ENCODE peak calls at places on chromosomes 6 and 20, in seven cellular contexts. One of them, this sample, is unnamed. For H3K4me1, the result is how much of the 10 kb centered on the place peaks cover.

GRCh38 chr6:30876039-30876730 is 8.1 kb upstream of the DDR1 start:
- DNase-seq in HepG2: no peak
- DNase-seq in neuronal stem cell: no peak
- DNase-seq in fibroblast of lung: peak
- DNase-seq in naive thymus-derived CD4-positive, alpha-beta T cell: no peak
- DNase-seq in effector memory CD4-positive, alpha-beta T cell: no peak
- DNase-seq in Panc1: no peak
- DNase-seq in this sample: no peak

GRCh38 chr20:7171911-7172310 is 404.4 kb downstream of the BMP2 start:
- DNase-seq in HepG2: no peak
- DNase-seq in neuronal stem cell: no peak
- DNase-seq in fibroblast of lung: peak
- DNase-seq in naive thymus-derived CD4-positive, alpha-beta T cell: no peak
- DNase-seq in effector memory CD4-positive, alpha-beta T cell: no peak
- DNase-seq in Panc1: no peak
- DNase-seq in this sample: peak

GRCh38 chr6:36753671-36754485 is 56.3 kb downstream of the RAB44 start:
- DNase-seq in HepG2: no peak
- DNase-seq in neuronal stem cell: no peak
- DNase-seq in fibroblast of lung: no peak
- DNase-seq in naive thymus-derived CD4-positive, alpha-beta T cell: no peak
- DNase-seq in effector memory CD4-positive, alpha-beta T cell: no peak
- DNase-seq in Panc1: no peak
- DNase-seq in this sample: no peak

GRCh38 chr20:19047040-19047950 is 165.1 kb upstream of the SLC24A3 start:
- DNase-seq in HepG2: no peak
- DNase-seq in neuronal stem cell: no peak
- DNase-seq in fibroblast of lung: no peak
- DNase-seq in naive thymus-derived CD4-positive, alpha-beta T cell: no peak
- DNase-seq in effector memory CD4-positive, alpha-beta T cell: no peak
- DNase-seq in Panc1: no peak
- DNase-seq in this sample: no peak

GRCh38 chr6:11770546-11771466 is 7.8 kb downstream of the ADTRP start:
- DNase-seq in HepG2: no peak
- DNase-seq in neuronal stem cell: no peak
- DNase-seq in fibroblast of lung: peak
- DNase-seq in naive thymus-derived CD4-positive, alpha-beta T cell: no peak
- DNase-seq in effector memory CD4-positive, alpha-beta T cell: no peak
- DNase-seq in Panc1: no peak
- DNase-seq in this sample: peak

GRCh38 chr6:28080631-28081485 is 490 bp downstream of the ZNF165 start:
- DNase-seq in HepG2: peak
- DNase-seq in neuronal stem cell: peak
- DNase-seq in fibroblast of lung: peak
- DNase-seq in naive thymus-derived CD4-positive, alpha-beta T cell: peak
- DNase-seq in effector memory CD4-positive, alpha-beta T cell: peak
- DNase-seq in Panc1: peak
- DNase-seq in this sample: peak

GRCh38 chr6:93300661-93301060 is 118.7 kb downstream of the EPHA7 start:
- DNase-seq in HepG2: no peak
- DNase-seq in neuronal stem cell: no peak
- DNase-seq in fibroblast of lung: no peak
- DNase-seq in naive thymus-derived CD4-positive, alpha-beta T cell: no peak
- DNase-seq in effector memory CD4-positive, alpha-beta T cell: no peak
- DNase-seq in Panc1: peak
- DNase-seq in this sample: no peak

GRCh38 chr20:48596499-48596898 is 231.3 kb downstream of the PREX1 start:
- DNase-seq in HepG2: no peak
- DNase-seq in neuronal stem cell: no peak
- DNase-seq in fibroblast of lung: no peak
- DNase-seq in naive thymus-derived CD4-positive, alpha-beta T cell: no peak
- DNase-seq in effector memory CD4-positive, alpha-beta T cell: no peak
- DNase-seq in Panc1: no peak
- DNase-seq in this sample: no peak

DNA sequence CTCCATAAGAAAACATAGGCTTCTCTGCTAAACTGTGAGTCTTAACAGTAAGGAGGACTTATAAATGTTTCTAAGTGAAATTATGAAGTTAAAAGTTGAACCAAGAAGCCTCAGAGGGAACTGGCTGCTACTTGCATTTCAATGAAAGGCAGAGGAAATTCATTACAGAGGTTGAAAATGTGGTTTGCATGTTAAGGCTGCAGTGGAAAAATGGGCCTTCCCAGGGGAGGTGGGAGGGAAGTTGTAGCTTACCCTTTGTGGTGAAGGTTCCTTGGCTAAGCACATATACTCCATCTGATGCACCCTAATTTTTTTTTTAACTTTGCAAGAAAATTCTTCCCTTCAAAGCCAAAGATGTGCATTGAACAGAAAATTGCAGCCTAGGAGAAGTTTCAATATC is 134.3 kb downstream of the CARMIL1 start:
- DNase-seq in HepG2: no peak
- DNase-seq in neuronal stem cell: no peak
- DNase-seq in fibroblast of lung: peak
- DNase-seq in naive thymus-derived CD4-positive, alpha-beta T cell: no peak
- DNase-seq in effector memory CD4-positive, alpha-beta T cell: no peak
- DNase-seq in Panc1: no peak
- DNase-seq in this sample: peak
- H3K4me1 ChIP-seq in HepG2: under half
- H3K4me1 ChIP-seq in neuronal stem cell: under half
- H3K4me1 ChIP-seq in fibroblast of lung: under half
- H3K4me1 ChIP-seq in naive thymus-derived CD4-positive, alpha-beta T cell: under half
- H3K4me1 ChIP-seq in effector memory CD4-positive, alpha-beta T cell: under half
- H3K4me1 ChIP-seq in Panc1: under half
- H3K4me1 ChIP-seq in this sample: half or more

GRCh38 chr6:167094436-167094819 is 28.5 kb upstream of the CCR6 start:
- DNase-seq in HepG2: no peak
- DNase-seq in neuronal stem cell: no peak
- DNase-seq in fibroblast of lung: peak
- DNase-seq in naive thymus-derived CD4-positive, alpha-beta T cell: no peak
- DNase-seq in effector memory CD4-positive, alpha-beta T cell: no peak
- DNase-seq in Panc1: no peak
- DNase-seq in this sample: no peak
- H3K4me1 ChIP-seq in HepG2: under half
- H3K4me1 ChIP-seq in neuronal stem cell: under half
- H3K4me1 ChIP-seq in fibroblast of lung: under half
- H3K4me1 ChIP-seq in naive thymus-derived CD4-positive, alpha-beta T cell: under half
- H3K4me1 ChIP-seq in effector memory CD4-positive, alpha-beta T cell: half or more
- H3K4me1 ChIP-seq in Panc1: under half
- H3K4me1 ChIP-seq in this sample: under half

DNA sequence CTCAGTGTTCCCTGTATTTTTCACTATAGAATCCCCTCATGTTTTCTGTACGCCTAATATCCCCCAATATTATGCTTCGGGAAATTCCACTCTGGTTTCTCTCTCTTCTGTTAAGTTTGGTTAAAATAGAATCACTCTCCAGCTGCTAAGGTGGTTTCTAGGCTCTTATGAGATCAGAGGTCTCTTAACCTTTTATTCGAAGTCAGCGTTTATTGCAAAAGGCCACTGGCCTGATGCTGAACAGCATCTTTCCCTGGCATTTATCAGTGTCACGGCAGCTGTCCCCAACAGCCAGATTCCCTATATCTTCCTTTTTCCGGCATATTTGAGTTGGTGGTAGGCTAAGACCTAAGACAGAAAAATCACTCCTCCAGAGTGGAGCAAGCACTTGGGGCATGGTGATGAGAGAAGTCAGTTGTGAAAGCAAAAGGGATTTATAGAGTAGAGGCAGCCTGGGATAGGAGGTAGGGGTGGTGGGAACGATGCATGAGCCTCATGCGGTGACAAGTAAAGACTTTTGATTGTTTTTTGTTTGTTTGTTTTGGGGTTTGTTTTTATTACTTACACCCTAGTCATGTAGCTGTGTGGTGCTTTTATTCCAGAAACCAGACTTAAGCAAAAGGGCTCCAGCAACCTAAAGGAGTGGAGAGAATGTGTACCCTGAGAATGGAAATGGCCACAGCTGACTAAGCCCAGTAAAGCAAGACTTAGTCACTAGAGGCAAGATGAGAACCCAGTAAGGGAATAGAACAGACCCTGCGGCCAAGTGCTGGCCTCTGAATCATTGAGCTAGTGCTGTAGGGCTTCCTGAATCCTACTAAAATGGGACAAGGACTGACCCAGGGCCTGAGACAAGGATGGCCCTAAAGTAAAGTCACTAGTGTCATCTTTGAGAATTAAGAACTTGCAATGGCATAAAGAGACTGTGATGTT is 233.0 kb upstream of the PRND start:
- DNase-seq in HepG2: no peak
- DNase-seq in neuronal stem cell: no peak
- DNase-seq in fibroblast of lung: peak
- DNase-seq in naive thymus-derived CD4-positive, alpha-beta T cell: no peak
- DNase-seq in effector memory CD4-positive, alpha-beta T cell: no peak
- DNase-seq in Panc1: no peak
- DNase-seq in this sample: no peak
- H3K4me1 ChIP-seq in HepG2: under half
- H3K4me1 ChIP-seq in neuronal stem cell: under half
- H3K4me1 ChIP-seq in fibroblast of lung: under half
- H3K4me1 ChIP-seq in naive thymus-derived CD4-positive, alpha-beta T cell: under half
- H3K4me1 ChIP-seq in effector memory CD4-positive, alpha-beta T cell: under half
- H3K4me1 ChIP-seq in Panc1: under half
- H3K4me1 ChIP-seq in this sample: under half

DNA sequence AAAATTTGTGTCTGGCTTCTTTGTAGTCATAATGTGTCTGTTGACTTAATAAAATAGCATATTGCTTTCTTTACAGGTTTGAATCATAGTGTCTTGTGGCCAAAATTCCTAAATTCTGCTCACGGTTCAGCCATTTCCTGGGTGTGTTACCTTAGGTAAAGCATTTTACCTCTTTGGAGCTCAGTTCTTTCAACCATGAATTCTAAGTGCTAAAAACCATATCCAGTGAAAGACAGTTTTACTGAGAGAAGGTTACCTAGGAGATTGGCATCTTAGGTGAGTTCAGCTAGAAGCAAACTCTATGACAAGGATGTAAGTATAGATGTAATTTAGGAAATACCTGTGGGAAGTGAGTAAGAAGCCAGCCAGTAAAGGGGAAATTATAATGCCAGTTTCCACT is 20.7 kb downstream of the CRYBG1 start:
- DNase-seq in HepG2: no peak
- DNase-seq in neuronal stem cell: no peak
- DNase-seq in fibroblast of lung: no peak
- DNase-seq in naive thymus-derived CD4-positive, alpha-beta T cell: no peak
- DNase-seq in effector memory CD4-positive, alpha-beta T cell: no peak
- DNase-seq in Panc1: no peak
- DNase-seq in this sample: no peak
- H3K4me1 ChIP-seq in HepG2: under half
- H3K4me1 ChIP-seq in neuronal stem cell: under half
- H3K4me1 ChIP-seq in fibroblast of lung: under half
- H3K4me1 ChIP-seq in naive thymus-derived CD4-positive, alpha-beta T cell: under half
- H3K4me1 ChIP-seq in effector memory CD4-positive, alpha-beta T cell: under half
- H3K4me1 ChIP-seq in Panc1: under half
- H3K4me1 ChIP-seq in this sample: under half

DNA sequence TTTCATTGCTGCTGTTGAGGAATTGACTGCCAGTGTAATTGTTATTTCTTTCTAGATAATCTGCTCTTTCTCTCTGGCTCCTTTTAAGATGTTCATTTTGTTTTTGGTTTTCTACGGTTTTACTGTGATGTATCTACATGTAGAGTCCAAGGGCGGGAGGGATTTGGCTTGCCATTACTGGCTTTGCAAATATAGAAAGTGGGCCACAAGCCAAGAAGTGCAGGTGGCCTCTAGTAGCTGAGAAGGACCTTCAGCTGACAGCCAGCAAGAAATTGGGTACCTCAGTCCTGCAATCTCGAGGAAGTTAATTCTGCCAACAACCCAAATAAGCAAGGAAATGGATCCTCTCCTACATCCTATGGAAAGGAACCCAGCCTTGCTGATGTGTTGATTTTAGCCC is 42.8 kb upstream of the GLP1R start:
- DNase-seq in HepG2: no peak
- DNase-seq in neuronal stem cell: no peak
- DNase-seq in fibroblast of lung: no peak
- DNase-seq in naive thymus-derived CD4-positive, alpha-beta T cell: no peak
- DNase-seq in effector memory CD4-positive, alpha-beta T cell: no peak
- DNase-seq in Panc1: no peak
- DNase-seq in this sample: no peak
- H3K4me1 ChIP-seq in HepG2: under half
- H3K4me1 ChIP-seq in neuronal stem cell: under half
- H3K4me1 ChIP-seq in fibroblast of lung: under half
- H3K4me1 ChIP-seq in naive thymus-derived CD4-positive, alpha-beta T cell: under half
- H3K4me1 ChIP-seq in effector memory CD4-positive, alpha-beta T cell: under half
- H3K4me1 ChIP-seq in Panc1: under half
- H3K4me1 ChIP-seq in this sample: under half

GRCh38 chr6:105943514-105943913 is 142.6 kb upstream of the PRDM1 start:
- DNase-seq in HepG2: no peak
- DNase-seq in neuronal stem cell: no peak
- DNase-seq in fibroblast of lung: no peak
- DNase-seq in naive thymus-derived CD4-positive, alpha-beta T cell: no peak
- DNase-seq in effector memory CD4-positive, alpha-beta T cell: no peak
- DNase-seq in Panc1: no peak
- DNase-seq in this sample: no peak

GRCh38 chr6:105936972-105937371 is 149.2 kb upstream of the PRDM1 start:
- DNase-seq in HepG2: no peak
- DNase-seq in neuronal stem cell: no peak
- DNase-seq in fibroblast of lung: no peak
- DNase-seq in naive thymus-derived CD4-positive, alpha-beta T cell: no peak
- DNase-seq in effector memory CD4-positive, alpha-beta T cell: no peak
- DNase-seq in Panc1: no peak
- DNase-seq in this sample: no peak

GRCh38 chr6:105941616-105942412 is 144.3 kb upstream of the PRDM1 start:
- DNase-seq in HepG2: no peak
- DNase-seq in neuronal stem cell: no peak
- DNase-seq in fibroblast of lung: peak
- DNase-seq in naive thymus-derived CD4-positive, alpha-beta T cell: no peak
- DNase-seq in effector memory CD4-positive, alpha-beta T cell: no peak
- DNase-seq in Panc1: no peak
- DNase-seq in this sample: no peak

DNA sequence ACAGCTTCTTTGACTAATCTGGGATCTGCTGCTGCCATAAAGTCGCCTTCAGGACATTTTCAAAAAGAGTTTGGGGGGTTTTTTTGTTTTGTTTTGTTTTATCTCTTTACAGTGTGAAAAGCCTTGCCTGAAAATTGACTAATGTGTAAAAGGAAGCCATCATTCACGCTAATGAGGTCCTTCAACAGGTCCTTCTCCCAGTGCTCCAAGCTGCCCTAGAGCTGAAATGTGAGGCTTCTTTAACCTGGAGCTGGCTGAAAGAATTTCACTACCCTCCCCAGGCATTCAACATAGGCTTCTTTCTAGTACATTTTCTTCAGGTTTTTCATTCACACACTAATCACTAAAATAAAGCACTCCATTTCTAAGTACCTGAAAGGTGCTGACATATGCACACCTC is 145.1 kb upstream of the PRDM1 start:
- DNase-seq in HepG2: no peak
- DNase-seq in neuronal stem cell: no peak
- DNase-seq in fibroblast of lung: no peak
- DNase-seq in naive thymus-derived CD4-positive, alpha-beta T cell: no peak
- DNase-seq in effector memory CD4-positive, alpha-beta T cell: no peak
- DNase-seq in Panc1: no peak
- DNase-seq in this sample: no peak
- H3K4me1 ChIP-seq in HepG2: under half
- H3K4me1 ChIP-seq in neuronal stem cell: under half
- H3K4me1 ChIP-seq in fibroblast of lung: under half
- H3K4me1 ChIP-seq in naive thymus-derived CD4-positive, alpha-beta T cell: under half
- H3K4me1 ChIP-seq in effector memory CD4-positive, alpha-beta T cell: under half
- H3K4me1 ChIP-seq in Panc1: under half
- H3K4me1 ChIP-seq in this sample: under half

DNA sequence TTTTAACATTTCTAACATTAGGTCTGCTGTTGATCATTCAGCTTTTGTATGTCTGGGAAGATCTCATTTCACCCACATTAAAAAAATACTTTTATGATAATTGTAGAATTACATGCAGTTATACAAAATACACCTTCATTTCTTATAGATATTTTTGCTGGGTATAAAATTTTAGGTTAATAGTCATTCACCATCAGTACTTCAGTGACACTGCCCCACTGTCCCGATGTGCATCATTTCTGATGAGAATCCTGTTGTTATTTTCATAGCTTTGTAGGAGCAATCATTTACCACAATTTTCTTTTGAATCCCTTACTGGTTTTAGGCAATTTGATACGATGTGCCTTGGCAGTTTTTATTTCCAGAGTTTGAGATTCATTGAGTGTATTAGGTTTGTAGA is 173.6 kb downstream of the JARID2 start:
- DNase-seq in HepG2: no peak
- DNase-seq in neuronal stem cell: no peak
- DNase-seq in fibroblast of lung: no peak
- DNase-seq in naive thymus-derived CD4-positive, alpha-beta T cell: no peak
- DNase-seq in effector memory CD4-positive, alpha-beta T cell: no peak
- DNase-seq in Panc1: no peak
- DNase-seq in this sample: no peak
- H3K4me1 ChIP-seq in HepG2: under half
- H3K4me1 ChIP-seq in neuronal stem cell: under half
- H3K4me1 ChIP-seq in fibroblast of lung: under half
- H3K4me1 ChIP-seq in naive thymus-derived CD4-positive, alpha-beta T cell: under half
- H3K4me1 ChIP-seq in effector memory CD4-positive, alpha-beta T cell: under half
- H3K4me1 ChIP-seq in Panc1: under half
- H3K4me1 ChIP-seq in this sample: half or more